ENCODE peak calls at places on chromosomes 13 and 19, in five cellular contexts. X is neural crest cell; V is activated T-cell treated with anti-CD3 and anti-CD28 coated beads, Interleukin-2, amount 50 U/mL, for 72 hours; D is EL; A is kidney glomerular epithelial cell. W is an unnamed sample.
A peak's percentile ranks its signal among the peaks of the same experiment; 100 is the strongest.

GRCh38 chr19:39473443-39473960 is 7.1 kb upstream of the TIMM50 start:
- DNase-seq in V (no peak), A (no peak), D (no peak), X (no peak), W (no peak)

GRCh38 chr13:111396457-111396856 is 76.0 kb downstream of the TEX29 start:
- DNase-seq in A (no peak), X (no peak), V (no peak), D (no peak), W (peak; percentile 27)

GRCh38 chr13:30334663-30335386 is 27.5 kb upstream of the KATNAL1 start:
- DNase-seq in A (no peak), D (peak; percentile 29), V (peak; percentile 21), X (peak; percentile 43), W (peak; percentile 66)

GRCh38 chr13:64723735-64724134 is 2506.4 kb downstream of the PCDH9 start:
- DNase-seq in X (no peak), D (peak; percentile 94), A (peak; percentile 95), V (no peak), W (no peak)

GRCh38 chr13:30963794-30964193 is 31.3 kb downstream of the TEX26 start:
- DNase-seq in X (no peak), D (no peak), V (no peak), A (no peak), W (no peak)

GRCh38 chr13:26011996-26012688 is 39.7 kb downstream of the SHISA2 start:
- DNase-seq in X (no peak), D (no peak), A (no peak), V (peak; percentile 61), W (no peak)

GRCh38 chr19:38713865-38714264 is 30.4 kb downstream of the CAPN12 start:
- DNase-seq in V (no peak), D (no peak), A (no peak), X (no peak), W (no peak)

GRCh38 chr19:47633516-47633915 is 24.6 kb downstream of the BICRA start:
- DNase-seq in D (no peak), X (no peak), A (no peak), V (no peak), W (peak; percentile 67)

GRCh38 chr19:52992109-52993004 is 21.4 kb upstream of the ERVV-1 start:
- DNase-seq in V (peak; percentile 2), D (peak; percentile 22), A (no peak), X (no peak), W (no peak)

GRCh38 chr13:39232401-39232980 is 194.2 kb downstream of the NHLRC3 start:
- DNase-seq in D (no peak), V (no peak), A (no peak), X (no peak), W (no peak)

GRCh38 chr13:42968906-42969305 is 23.1 kb downstream of the EPSTI1 start:
- DNase-seq in D (no peak), A (no peak), X (no peak), V (no peak), W (no peak)

GRCh38 chr19:13621413-13621812 is 115.1 kb upstream of the CACNA1A start:
- DNase-seq in X (no peak), D (peak; percentile 99), A (peak; percentile 94), V (peak; percentile 75), W (no peak)

GRCh38 chr13:76225815-76226489 is 589.8 kb downstream of the LMO7 start:
- DNase-seq in V (no peak), A (no peak), X (no peak), D (no peak), W (no peak)

W was measured in right lobe of liver.